ENCODE peak calls at places on chromosomes 12 and 14, in four cellular contexts. T, Y, W and J are unnamed samples.

GRCh38 chr12:49697808-49698207 is 9.4 kb downstream of the FMNL3 start:
- DNase-seq in W (no peak), Y (no peak), T (no peak), J (no peak)

GRCh38 chr12:32702470-32702869 is 23.4 kb downstream of the DNM1L start:
- DNase-seq in T (no peak), Y (no peak), W (no peak), J (no peak)

GRCh38 chr14:31207287-31207745 is 277 bp downstream of the HECTD1 start:
- DNase-seq in Y (peak), T (peak), W (peak), J (no peak)

GRCh38 chr12:64716839-64717455 is 42.3 kb downstream of the GNS start:
- DNase-seq in Y (no peak), W (no peak), T (no peak), J (no peak)

GRCh38 chr12:74152370-74152769 is 385.3 kb upstream of the ATXN7L3B start:
- DNase-seq in T (no peak), W (no peak), Y (no peak), J (no peak)

GRCh38 chr12:52713960-52714886 is 10.9 kb upstream of the KRT77 start:
- DNase-seq in Y (no peak), W (no peak), T (no peak), J (no peak)

GRCh38 chr12:5173511-5174011 is 129.9 kb downstream of the KCNA5 start:
- DNase-seq in W (no peak), Y (no peak), T (no peak), J (no peak)

GRCh38 chr12:104243551-104243950 is 28.0 kb downstream of the TXNRD1 start:
- DNase-seq in W (no peak), Y (no peak), T (no peak), J (no peak)

GRCh38 chr14:22593189-22593588 is 4.2 kb upstream of the DAD1 start:
- DNase-seq in T (no peak), Y (no peak), W (no peak), J (no peak)

GRCh38 chr12:644818-645552 is 18.3 kb downstream of the NINJ2 start:
- DNase-seq in Y (no peak), T (no peak), W (no peak), J (no peak)

GRCh38 chr14:51527073-51527472 is 124.6 kb upstream of the FRMD6 start:
- DNase-seq in T (no peak), W (no peak), Y (no peak), J (no peak)

GRCh38 chr12:48350249-48351021 is at the start of gene ZNF641:
- DNase-seq in Y (peak), W (peak), T (peak), J (peak)

GRCh38 chr12:108981835-108982234 is 39.0 kb downstream of the SVOP start:
- DNase-seq in Y (no peak), W (no peak), T (no peak), J (no peak)

GRCh38 chr14:36618641-36619040 is 36.2 kb upstream of the NKX2-8 start:
- DNase-seq in T (no peak), Y (no peak), W (no peak), J (no peak)

GRCh38 chr14:100679707-100680438 is 46.8 kb upstream of the DLK1 start:
- DNase-seq in T (no peak), Y (peak), W (no peak), J (no peak)

GRCh38 chr12:30850684-30851083 is 75.9 kb upstream of the TSPAN11 start:
- DNase-seq in T (no peak), W (no peak), Y (no peak), J (no peak)

GRCh38 chr14:24425704-24426103 is 3.8 kb downstream of the CBLN3 start:
- DNase-seq in T (no peak), Y (no peak), W (no peak), J (no peak)

GRCh38 chr12:93908846-93909592 is 231.8 kb downstream of the CRADD start:
- DNase-seq in Y (no peak), T (peak), W (no peak), J (no peak)

GRCh38 chr12:116376354-116377193 is 99.1 kb upstream of the MED13L start:
- DNase-seq in T (no peak), Y (no peak), W (no peak), J (no peak)

GRCh38 chr14:71240154-71240553 is 332.9 kb downstream of the PCNX1 start:
- DNase-seq in W (no peak), T (no peak), Y (no peak), J (no peak)

GRCh38 chr14:74018029-74018703 is 922 bp downstream of the ENTPD5 start:
- DNase-seq in Y (no peak), T (no peak), W (no peak), J (peak)

GRCh38 chr14:100063314-100063941 is 1.8 kb upstream of the EVL start:
- DNase-seq in T (no peak), Y (no peak), W (no peak), J (no peak)

GRCh38 chr14:104323551-104324175 is 185.3 kb downstream of the KIF26A start:
- DNase-seq in Y (no peak), T (peak), W (peak), J (no peak)

GRCh38 chr14:99412122-99413061 is 68.3 kb downstream of the SETD3 start:
- DNase-seq in Y (no peak), T (no peak), W (no peak), J (no peak)

GRCh38 chr12:12443482-12443881 is 86.6 kb downstream of the BORCS5 start:
- DNase-seq in T (peak), W (no peak), Y (no peak), J (no peak)

GRCh38 chr12:51907864-51908425 is 641 bp downstream of the ACVRL1 start:
- DNase-seq in W (no peak), Y (peak), T (no peak), J (no peak)

GRCh38 chr12:105427883-105428282 is 97.4 kb downstream of the C12orf75 start:
- DNase-seq in T (no peak), Y (no peak), W (no peak), J (no peak)

GRCh38 chr12:79689477-79690155 is 1.1 kb downstream of the PAWR start:
- DNase-seq in T (peak), W (peak), Y (no peak), J (peak)

GRCh38 chr14:100028990-100029677 is 36.1 kb upstream of the EVL start:
- DNase-seq in T (no peak), Y (no peak), W (no peak), J (no peak)

GRCh38 chr14:85308531-85309300 is 221.2 kb upstream of the FLRT2 start:
- DNase-seq in T (no peak), Y (no peak), W (no peak), J (no peak)

GRCh38 chr12:109541412-109541725 is 31.9 kb downstream of the MMAB start:
- DNase-seq in Y (no peak), T (no peak), W (no peak), J (no peak)

GRCh38 chr12:27936196-27936595 is 36.3 kb downstream of the PTHLH start:
- DNase-seq in W (no peak), Y (no peak), T (no peak), J (no peak)

GRCh38 chr12:96368233-96368632 is 32.0 kb downstream of the CDK17 start:
- DNase-seq in W (no peak), T (no peak), Y (no peak), J (no peak)

GRCh38 chr12:1646908-1647669 is 18.1 kb downstream of the WNT5B start:
- DNase-seq in W (no peak), T (no peak), Y (no peak), J (peak)

GRCh38 chr12:14774944-14775651 is 28.2 kb downstream of the WBP11 start:
- DNase-seq in T (peak), Y (no peak), W (peak), J (peak)

GRCh38 chr14:68692916-68693771 is 99.7 kb downstream of the ZFP36L1 start:
- DNase-seq in T (no peak), W (peak), Y (no peak), J (no peak)

GRCh38 chr12:91778091-91778819 is 367.4 kb downstream of the BTG1 start:
- DNase-seq in Y (no peak), T (peak), W (no peak), J (peak)

GRCh38 chr12:124648710-124649384 is 81.4 kb upstream of the NCOR2 start:
- DNase-seq in T (no peak), W (no peak), Y (no peak), J (no peak)

GRCh38 chr12:4763549-4763948 is 43.3 kb downstream of the GALNT8 start:
- DNase-seq in W (no peak), T (peak), Y (no peak), J (no peak)

GRCh38 chr12:70880744-70881143 is 39.8 kb downstream of the PTPRR start:
- DNase-seq in Y (no peak), T (no peak), W (no peak), J (no peak)
- TF ChIP-seq CTCF in Y (no peak), T (no peak), W (no peak), J (no peak)

DNA sequence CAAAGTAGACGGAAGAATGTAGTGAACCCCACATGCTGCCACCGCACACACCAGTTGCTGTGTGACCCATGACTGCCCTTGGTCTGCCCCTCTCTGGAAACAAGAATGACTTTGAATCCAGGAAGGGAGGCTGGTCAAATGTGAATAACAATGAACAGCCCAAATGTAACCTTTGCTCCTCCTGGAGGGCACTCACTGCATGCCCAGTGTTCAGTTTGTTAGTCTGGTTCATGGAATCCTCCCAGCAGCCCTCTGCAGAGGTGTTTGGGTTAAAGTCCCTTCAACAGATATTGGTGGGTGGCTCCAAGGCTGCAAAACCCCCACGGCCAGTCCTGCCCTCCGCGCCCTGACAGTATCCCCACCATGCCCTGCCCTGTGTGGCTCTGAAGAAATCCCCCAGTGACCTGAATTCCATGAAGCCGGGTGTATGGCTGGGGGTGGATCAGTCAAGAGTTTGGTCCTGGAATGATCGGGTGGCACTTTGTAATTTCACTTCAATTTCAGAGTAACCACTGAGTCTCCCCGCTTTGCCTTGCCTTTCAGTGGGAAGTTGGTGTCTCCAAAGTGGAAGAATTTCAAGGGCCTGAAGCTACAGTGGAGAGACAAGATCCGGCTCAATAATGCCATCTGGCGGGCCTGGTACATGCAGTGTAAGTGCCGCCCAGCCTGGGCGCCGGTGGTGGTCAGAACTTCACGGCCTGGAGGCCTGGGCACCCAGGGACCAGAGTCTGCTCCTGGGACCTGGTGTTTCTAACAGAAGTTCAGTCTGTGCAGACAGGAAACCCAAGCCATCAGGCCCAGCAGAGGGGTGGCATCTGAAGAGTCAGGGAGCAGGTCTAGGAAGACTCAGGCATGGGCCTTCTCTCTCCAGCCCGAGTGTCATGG is 47.1 kb downstream of the IL31 start:
- DNase-seq in T (no peak), W (no peak), Y (no peak), J (no peak)
- TF ChIP-seq CTCF in T (no peak), W (no peak), Y (peak), J (no peak)

GRCh38 chr14:59631237-59631636 is 54.6 kb upstream of the CCDC175 start:
- DNase-seq in Y (no peak), W (no peak), T (no peak), J (no peak)
- TF ChIP-seq CTCF in Y (no peak), W (no peak), T (no peak), J (peak)

GRCh38 chr12:120853188-120853587 is 51.0 kb downstream of the SPPL3 start:
- DNase-seq in Y (no peak), T (no peak), W (no peak), J (no peak)

GRCh38 chr12:120855823-120856589 is 48.2 kb downstream of the SPPL3 start:
- DNase-seq in Y (no peak), T (no peak), W (no peak), J (no peak)

GRCh38 chr12:120851939-120852338 is 52.2 kb downstream of the SPPL3 start:
- DNase-seq in W (no peak), T (no peak), Y (no peak), J (no peak)

GRCh38 chr12:120856980-120857379 is 47.2 kb downstream of the SPPL3 start:
- DNase-seq in W (no peak), Y (no peak), T (no peak), J (no peak)

DNA sequence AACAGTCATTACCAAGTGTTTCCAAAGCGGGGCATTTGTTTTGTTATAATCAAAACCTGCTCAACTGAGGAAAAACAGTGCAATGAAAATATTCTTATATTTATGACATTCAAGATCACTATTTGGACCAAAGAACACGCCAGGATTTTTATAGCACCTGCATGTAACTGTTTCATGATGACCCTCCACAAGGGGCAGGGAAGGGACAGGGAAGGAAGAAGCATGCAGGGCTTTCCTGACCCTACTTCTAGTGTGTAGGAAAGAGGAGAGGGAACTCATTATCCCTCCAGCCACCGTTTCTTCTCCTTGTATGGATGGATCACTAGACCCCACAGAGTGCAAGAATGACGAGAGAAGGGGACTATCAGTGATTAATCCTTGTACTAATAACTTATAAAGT is 49.4 kb downstream of the SPPL3 start:
- DNase-seq in W (no peak), T (no peak), Y (no peak), J (no peak)
- TF ChIP-seq CTCF in W (no peak), T (no peak), Y (no peak), J (no peak)

DNA sequence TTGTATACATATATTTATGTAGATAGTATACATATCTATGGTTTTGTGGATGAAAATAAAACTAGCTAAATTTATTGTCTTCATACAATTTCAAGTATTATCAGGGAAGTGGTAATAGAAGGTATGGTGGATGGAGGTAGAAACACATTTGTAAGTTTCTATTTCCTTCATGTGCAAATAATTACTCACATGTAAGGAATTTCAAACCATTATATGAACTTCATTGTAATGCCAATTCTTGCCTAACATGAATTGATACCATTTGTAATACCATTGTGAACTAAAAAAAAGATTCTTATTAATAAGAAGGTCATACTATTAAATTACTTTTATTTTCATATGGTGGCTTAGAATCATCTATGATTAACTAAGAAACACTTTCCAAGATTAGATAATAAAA is 20.1 kb upstream of the PPFIA2 start:
- DNase-seq in Y (no peak), W (no peak), T (no peak), J (no peak)
- TF ChIP-seq CTCF in Y (no peak), W (no peak), T (no peak), J (no peak)

DNA sequence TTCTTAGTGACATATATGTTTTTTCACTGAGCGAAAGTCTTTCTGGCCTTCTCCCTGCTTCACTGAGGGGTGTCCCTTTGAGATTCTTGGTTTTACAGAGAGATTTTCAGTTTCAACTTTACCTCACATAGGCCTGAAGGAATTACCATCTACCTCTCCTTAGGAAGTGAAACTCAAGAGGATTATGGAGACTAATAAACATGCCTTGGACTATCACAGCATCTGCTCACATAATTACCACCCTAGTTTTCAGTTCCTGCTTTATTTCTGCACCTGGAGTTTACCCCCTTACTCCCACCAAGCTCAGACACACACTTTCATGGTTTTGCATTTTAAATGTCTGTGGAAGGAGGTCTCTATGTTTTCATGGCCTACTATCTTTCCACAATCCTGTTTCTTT is 118.3 kb upstream of the SCAF11 start:
- DNase-seq in T (no peak), Y (no peak), W (peak), J (peak)
- TF ChIP-seq CTCF in T (no peak), Y (no peak), W (no peak), J (no peak)

DNA sequence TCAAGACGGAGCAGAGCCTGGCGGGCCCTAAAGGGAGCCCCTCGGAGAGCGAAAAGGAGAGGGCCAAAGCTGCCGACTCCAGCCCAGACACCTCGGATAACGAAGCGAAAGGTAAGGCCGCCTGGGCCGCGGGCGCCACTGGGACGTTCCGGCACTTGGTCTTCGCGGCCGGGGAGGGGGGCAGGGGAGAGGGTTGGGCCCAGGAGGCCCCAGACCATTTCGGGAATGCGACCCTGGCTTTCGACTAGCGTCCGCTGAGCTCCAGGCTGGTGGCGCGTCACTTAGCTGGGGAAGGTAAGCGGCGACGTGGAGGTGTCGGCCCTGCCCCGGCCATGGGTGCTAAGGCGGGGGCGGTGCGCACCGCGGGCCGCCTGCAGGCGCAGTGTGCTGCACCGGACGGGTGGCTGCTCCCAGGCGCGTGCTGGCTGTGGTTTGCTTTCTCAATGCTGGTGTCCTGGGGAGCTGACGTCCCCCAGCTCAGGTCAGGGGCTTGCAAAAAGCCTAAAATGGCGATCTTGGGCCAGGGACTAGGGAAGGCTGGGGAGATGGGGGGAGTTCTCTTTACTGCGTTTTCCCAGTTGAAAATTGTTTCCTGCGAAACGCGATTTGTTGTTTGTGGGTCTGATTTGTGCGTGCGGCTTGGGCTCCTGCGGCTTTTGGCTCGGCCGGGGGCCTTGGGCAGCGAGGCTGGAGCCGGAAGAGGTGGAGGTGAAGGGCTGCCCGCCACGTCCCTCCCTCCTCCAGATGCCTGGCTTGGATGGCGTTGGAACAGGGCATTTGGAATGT is 1.1 kb downstream of the HOXC10 start:
- DNase-seq in Y (no peak), T (no peak), W (no peak), J (peak)
- TF ChIP-seq CTCF in Y (no peak), T (no peak), W (no peak), J (no peak)

GRCh38 chr12:106900554-106900953 is 55.2 kb upstream of the TMEM263 start:
- DNase-seq in W (no peak), T (no peak), Y (no peak), J (no peak)

GRCh38 chr12:106894774-106895173 is 60.9 kb upstream of the TMEM263 start:
- DNase-seq in T (no peak), W (no peak), Y (no peak), J (no peak)

GRCh38 chr12:106898001-106898966 is 57.4 kb upstream of the TMEM263 start:
- DNase-seq in Y (no peak), T (peak), W (no peak), J (no peak)

GRCh38 chr12:106896603-106897002 is 59.1 kb upstream of the TMEM263 start:
- DNase-seq in W (no peak), Y (no peak), T (no peak), J (no peak)

DNA sequence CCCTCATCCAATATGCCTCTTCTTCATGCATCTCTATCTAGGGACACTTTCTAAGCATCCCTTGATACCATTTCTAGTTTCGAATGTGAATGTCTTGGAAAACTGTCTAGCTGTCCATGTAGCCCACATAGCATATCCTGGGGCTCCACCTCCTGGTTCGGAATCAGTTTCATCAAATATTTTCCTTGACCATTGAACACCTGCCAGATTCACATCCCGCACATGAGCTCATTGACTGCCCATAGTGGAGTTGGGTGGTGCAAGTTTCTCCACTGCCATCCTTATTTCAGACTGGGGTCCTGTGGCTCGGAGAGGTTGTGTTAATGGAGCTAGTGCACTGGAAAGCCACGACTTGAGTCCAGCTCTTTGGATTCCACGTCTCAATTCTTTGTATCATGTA is 58.6 kb upstream of the TMEM263 start:
- DNase-seq in W (no peak), Y (no peak), T (no peak), J (no peak)
- TF ChIP-seq CTCF in W (no peak), Y (no peak), T (no peak), J (no peak)